ENCODE peak calls at places on chromosome 3, in nine cellular contexts. One of them, this sample, is unnamed.

GRCh38 chr3:115657168-115657567 is 33.9 kb downstream of the GAP43 start:
- DNase-seq in fibroblast of lung: no peak
- DNase-seq in activated CD8-positive, alpha-beta T cell treated with anti-CD3 and anti-CD28 coated beads for 36 hours: no peak
- DNase-seq in CD8-positive, alpha-beta T cell: no peak
- DNase-seq in upper lobe of right lung: no peak
- DNase-seq in AG04449: no peak
- DNase-seq in fibroblast of mammary gland: no peak
- DNase-seq in ovary: no peak
- DNase-seq in psoas muscle: no peak
- DNase-seq in this sample: no peak

GRCh38 chr3:122406198-122406597 is 9.7 kb downstream of the WDR5B start:
- DNase-seq in fibroblast of lung: no peak
- DNase-seq in activated CD8-positive, alpha-beta T cell treated with anti-CD3 and anti-CD28 coated beads for 36 hours: peak
- DNase-seq in CD8-positive, alpha-beta T cell: no peak
- DNase-seq in upper lobe of right lung: no peak
- DNase-seq in AG04449: no peak
- DNase-seq in fibroblast of mammary gland: no peak
- DNase-seq in ovary: no peak
- DNase-seq in psoas muscle: no peak
- DNase-seq in this sample: no peak

GRCh38 chr3:52787246-52787645 is 7.3 kb upstream of the ITIH3 start:
- DNase-seq in fibroblast of lung: no peak
- DNase-seq in activated CD8-positive, alpha-beta T cell treated with anti-CD3 and anti-CD28 coated beads for 36 hours: no peak
- DNase-seq in CD8-positive, alpha-beta T cell: no peak
- DNase-seq in upper lobe of right lung: no peak
- DNase-seq in AG04449: no peak
- DNase-seq in fibroblast of mammary gland: no peak
- DNase-seq in ovary: no peak
- DNase-seq in psoas muscle: no peak
- DNase-seq in this sample: no peak

GRCh38 chr3:53949541-53949940 is 57.9 kb upstream of the SELENOK start:
- DNase-seq in fibroblast of lung: no peak
- DNase-seq in activated CD8-positive, alpha-beta T cell treated with anti-CD3 and anti-CD28 coated beads for 36 hours: no peak
- DNase-seq in CD8-positive, alpha-beta T cell: no peak
- DNase-seq in upper lobe of right lung: no peak
- DNase-seq in AG04449: no peak
- DNase-seq in fibroblast of mammary gland: no peak
- DNase-seq in ovary: no peak
- DNase-seq in psoas muscle: no peak
- DNase-seq in this sample: no peak

GRCh38 chr3:171811913-171812321 is 1.6 kb upstream of the PLD1 start:
- DNase-seq in fibroblast of lung: peak
- DNase-seq in activated CD8-positive, alpha-beta T cell treated with anti-CD3 and anti-CD28 coated beads for 36 hours: no peak
- DNase-seq in CD8-positive, alpha-beta T cell: no peak
- DNase-seq in upper lobe of right lung: no peak
- DNase-seq in AG04449: no peak
- DNase-seq in fibroblast of mammary gland: peak
- DNase-seq in ovary: no peak
- DNase-seq in psoas muscle: peak
- DNase-seq in this sample: no peak

GRCh38 chr3:71201939-71202338 is 381.6 kb downstream of the FOXP1 start:
- DNase-seq in fibroblast of lung: peak
- DNase-seq in activated CD8-positive, alpha-beta T cell treated with anti-CD3 and anti-CD28 coated beads for 36 hours: no peak
- DNase-seq in CD8-positive, alpha-beta T cell: no peak
- DNase-seq in upper lobe of right lung: no peak
- DNase-seq in AG04449: no peak
- DNase-seq in fibroblast of mammary gland: peak
- DNase-seq in ovary: peak
- DNase-seq in psoas muscle: peak
- DNase-seq in this sample: no peak

GRCh38 chr3:160885791-160886286 is 129.8 kb downstream of the PPM1L start:
- DNase-seq in fibroblast of lung: peak
- DNase-seq in activated CD8-positive, alpha-beta T cell treated with anti-CD3 and anti-CD28 coated beads for 36 hours: peak
- DNase-seq in CD8-positive, alpha-beta T cell: no peak
- DNase-seq in upper lobe of right lung: peak
- DNase-seq in AG04449: no peak
- DNase-seq in fibroblast of mammary gland: peak
- DNase-seq in ovary: peak
- DNase-seq in psoas muscle: peak
- DNase-seq in this sample: peak

GRCh38 chr3:66256806-66257205 is 36.0 kb downstream of the SLC25A26 start:
- DNase-seq in fibroblast of lung: peak
- DNase-seq in activated CD8-positive, alpha-beta T cell treated with anti-CD3 and anti-CD28 coated beads for 36 hours: no peak
- DNase-seq in CD8-positive, alpha-beta T cell: no peak
- DNase-seq in upper lobe of right lung: no peak
- DNase-seq in AG04449: no peak
- DNase-seq in fibroblast of mammary gland: peak
- DNase-seq in ovary: no peak
- DNase-seq in psoas muscle: no peak
- DNase-seq in this sample: no peak

GRCh38 chr3:66593978-66594377 is 93.2 kb upstream of the LRIG1 start:
- DNase-seq in fibroblast of lung: peak
- DNase-seq in activated CD8-positive, alpha-beta T cell treated with anti-CD3 and anti-CD28 coated beads for 36 hours: no peak
- DNase-seq in CD8-positive, alpha-beta T cell: no peak
- DNase-seq in upper lobe of right lung: no peak
- DNase-seq in AG04449: peak
- DNase-seq in fibroblast of mammary gland: peak
- DNase-seq in ovary: no peak
- DNase-seq in psoas muscle: no peak
- DNase-seq in this sample: no peak

GRCh38 chr3:124258057-124258500 is 266.2 kb upstream of the ROPN1 start:
- DNase-seq in fibroblast of lung: peak
- DNase-seq in activated CD8-positive, alpha-beta T cell treated with anti-CD3 and anti-CD28 coated beads for 36 hours: no peak
- DNase-seq in CD8-positive, alpha-beta T cell: no peak
- DNase-seq in upper lobe of right lung: no peak
- DNase-seq in AG04449: no peak
- DNase-seq in fibroblast of mammary gland: peak
- DNase-seq in ovary: no peak
- DNase-seq in psoas muscle: no peak
- DNase-seq in this sample: no peak

GRCh38 chr3:186953011-186953487 is 22.7 kb downstream of the ST6GAL1 start:
- DNase-seq in fibroblast of lung: no peak
- DNase-seq in activated CD8-positive, alpha-beta T cell treated with anti-CD3 and anti-CD28 coated beads for 36 hours: peak
- DNase-seq in CD8-positive, alpha-beta T cell: no peak
- DNase-seq in upper lobe of right lung: no peak
- DNase-seq in AG04449: no peak
- DNase-seq in fibroblast of mammary gland: no peak
- DNase-seq in ovary: no peak
- DNase-seq in psoas muscle: no peak
- DNase-seq in this sample: no peak

GRCh38 chr3:66484106-66484857 is 16.5 kb downstream of the LRIG1 start:
- DNase-seq in fibroblast of lung: no peak
- DNase-seq in activated CD8-positive, alpha-beta T cell treated with anti-CD3 and anti-CD28 coated beads for 36 hours: no peak
- DNase-seq in CD8-positive, alpha-beta T cell: no peak
- DNase-seq in upper lobe of right lung: no peak
- DNase-seq in AG04449: no peak
- DNase-seq in fibroblast of mammary gland: no peak
- DNase-seq in ovary: no peak
- DNase-seq in psoas muscle: no peak
- DNase-seq in this sample: no peak

GRCh38 chr3:4848176-4848575 is 131.1 kb upstream of the BHLHE40 start:
- DNase-seq in fibroblast of lung: no peak
- DNase-seq in activated CD8-positive, alpha-beta T cell treated with anti-CD3 and anti-CD28 coated beads for 36 hours: no peak
- DNase-seq in CD8-positive, alpha-beta T cell: no peak
- DNase-seq in upper lobe of right lung: no peak
- DNase-seq in AG04449: no peak
- DNase-seq in fibroblast of mammary gland: no peak
- DNase-seq in ovary: no peak
- DNase-seq in psoas muscle: no peak
- DNase-seq in this sample: no peak

GRCh38 chr3:140552898-140553297 is 125.0 kb upstream of the TRIM42 start:
- DNase-seq in fibroblast of lung: no peak
- DNase-seq in activated CD8-positive, alpha-beta T cell treated with anti-CD3 and anti-CD28 coated beads for 36 hours: no peak
- DNase-seq in CD8-positive, alpha-beta T cell: no peak
- DNase-seq in upper lobe of right lung: no peak
- DNase-seq in AG04449: no peak
- DNase-seq in fibroblast of mammary gland: peak
- DNase-seq in ovary: no peak
- DNase-seq in psoas muscle: no peak
- DNase-seq in this sample: no peak

GRCh38 chr3:149621218-149622005 is 36.4 kb downstream of the WWTR1 start:
- DNase-seq in fibroblast of lung: peak
- DNase-seq in activated CD8-positive, alpha-beta T cell treated with anti-CD3 and anti-CD28 coated beads for 36 hours: peak
- DNase-seq in CD8-positive, alpha-beta T cell: no peak
- DNase-seq in upper lobe of right lung: no peak
- DNase-seq in AG04449: peak
- DNase-seq in fibroblast of mammary gland: peak
- DNase-seq in ovary: no peak
- DNase-seq in psoas muscle: no peak
- DNase-seq in this sample: no peak

DNA sequence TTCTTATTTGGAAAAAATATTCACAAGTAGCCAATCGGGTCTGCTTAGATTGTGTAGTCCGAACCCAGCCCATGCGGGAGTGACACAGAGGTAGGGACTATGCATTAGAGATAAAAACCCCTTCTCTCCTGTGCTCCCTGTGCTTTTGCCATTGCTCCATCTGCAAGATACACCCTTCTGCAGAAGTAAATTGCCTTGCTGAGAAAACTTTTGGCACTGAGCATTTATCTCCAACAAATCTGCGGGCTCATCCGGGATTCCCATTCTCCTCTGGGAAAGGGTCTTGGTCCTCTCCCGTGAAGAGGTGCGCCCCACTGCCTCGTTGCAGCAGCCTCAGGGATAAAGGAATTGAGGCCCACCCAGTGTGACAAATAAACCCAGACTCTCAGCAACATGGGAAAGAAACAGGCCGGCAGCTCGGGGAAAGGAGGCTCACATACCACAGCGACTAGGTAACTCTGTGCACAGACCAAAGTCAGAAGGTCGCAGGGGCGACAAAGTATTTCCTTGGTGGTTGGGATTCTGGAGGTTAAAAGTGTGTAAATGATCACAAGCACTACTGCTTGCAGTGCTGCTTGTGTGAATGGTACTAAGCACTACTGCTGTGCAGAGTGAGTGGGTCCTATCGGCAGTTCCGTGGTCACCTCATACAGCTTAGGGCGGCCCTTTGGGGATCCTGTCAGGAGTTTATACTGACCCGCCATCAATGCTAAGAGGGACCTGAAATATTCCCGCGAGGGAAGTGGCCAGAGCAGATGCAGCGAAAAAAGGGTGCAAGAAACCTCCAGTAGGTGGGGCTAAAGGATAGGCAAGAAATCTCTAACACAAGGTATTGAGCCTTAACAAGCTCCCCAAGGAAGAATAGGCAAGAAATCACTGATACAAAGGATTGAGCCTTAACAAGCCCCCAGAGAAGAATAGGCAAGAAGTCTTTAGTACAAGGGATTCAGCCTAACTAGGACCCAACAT is 54.3 kb downstream of the GSK3B start:
- DNase-seq in fibroblast of lung: no peak
- DNase-seq in activated CD8-positive, alpha-beta T cell treated with anti-CD3 and anti-CD28 coated beads for 36 hours: peak
- DNase-seq in CD8-positive, alpha-beta T cell: no peak
- DNase-seq in upper lobe of right lung: no peak
- DNase-seq in AG04449: no peak
- DNase-seq in fibroblast of mammary gland: no peak
- DNase-seq in ovary: no peak
- DNase-seq in psoas muscle: no peak
- DNase-seq in this sample: no peak
- TF ChIP-seq CTCF in fibroblast of lung: no peak
- TF ChIP-seq CTCF in activated CD8-positive, alpha-beta T cell treated with anti-CD3 and anti-CD28 coated beads for 36 hours: peak
- TF ChIP-seq CTCF in CD8-positive, alpha-beta T cell: no peak
- TF ChIP-seq CTCF in upper lobe of right lung: no peak
- TF ChIP-seq CTCF in AG04449: no peak
- TF ChIP-seq CTCF in fibroblast of mammary gland: peak
- TF ChIP-seq CTCF in ovary: no peak
- TF ChIP-seq CTCF in psoas muscle: no peak
- TF ChIP-seq CTCF in this sample: no peak

GRCh38 chr3:193945126-193945525 is 190.8 kb upstream of the HES1 start:
- DNase-seq in fibroblast of lung: no peak
- DNase-seq in activated CD8-positive, alpha-beta T cell treated with anti-CD3 and anti-CD28 coated beads for 36 hours: no peak
- DNase-seq in CD8-positive, alpha-beta T cell: no peak
- DNase-seq in upper lobe of right lung: no peak
- DNase-seq in AG04449: no peak
- DNase-seq in fibroblast of mammary gland: no peak
- DNase-seq in ovary: no peak
- DNase-seq in psoas muscle: no peak
- DNase-seq in this sample: no peak
- TF ChIP-seq CTCF in fibroblast of lung: no peak
- TF ChIP-seq CTCF in activated CD8-positive, alpha-beta T cell treated with anti-CD3 and anti-CD28 coated beads for 36 hours: no peak
- TF ChIP-seq CTCF in CD8-positive, alpha-beta T cell: no peak
- TF ChIP-seq CTCF in upper lobe of right lung: no peak
- TF ChIP-seq CTCF in AG04449: no peak
- TF ChIP-seq CTCF in fibroblast of mammary gland: no peak
- TF ChIP-seq CTCF in ovary: no peak
- TF ChIP-seq CTCF in psoas muscle: no peak
- TF ChIP-seq CTCF in this sample: no peak

GRCh38 chr3:27253831-27254230 is 115.4 kb downstream of the NEK10 start:
- DNase-seq in fibroblast of lung: peak
- DNase-seq in activated CD8-positive, alpha-beta T cell treated with anti-CD3 and anti-CD28 coated beads for 36 hours: peak
- DNase-seq in CD8-positive, alpha-beta T cell: no peak
- DNase-seq in upper lobe of right lung: peak
- DNase-seq in AG04449: no peak
- DNase-seq in fibroblast of mammary gland: peak
- DNase-seq in ovary: no peak
- DNase-seq in psoas muscle: no peak
- DNase-seq in this sample: no peak
- TF ChIP-seq CTCF in fibroblast of lung: peak
- TF ChIP-seq CTCF in activated CD8-positive, alpha-beta T cell treated with anti-CD3 and anti-CD28 coated beads for 36 hours: no peak
- TF ChIP-seq CTCF in CD8-positive, alpha-beta T cell: no peak
- TF ChIP-seq CTCF in upper lobe of right lung: peak
- TF ChIP-seq CTCF in AG04449: peak
- TF ChIP-seq CTCF in fibroblast of mammary gland: peak
- TF ChIP-seq CTCF in ovary: no peak
- TF ChIP-seq CTCF in psoas muscle: peak
- TF ChIP-seq CTCF in this sample: peak

GRCh38 chr3:61173685-61174084 is 77.6 kb downstream of the FHIT start:
- DNase-seq in fibroblast of lung: no peak
- DNase-seq in activated CD8-positive, alpha-beta T cell treated with anti-CD3 and anti-CD28 coated beads for 36 hours: no peak
- DNase-seq in CD8-positive, alpha-beta T cell: no peak
- DNase-seq in upper lobe of right lung: no peak
- DNase-seq in AG04449: no peak
- DNase-seq in fibroblast of mammary gland: no peak
- DNase-seq in ovary: no peak
- DNase-seq in psoas muscle: no peak
- DNase-seq in this sample: no peak

GRCh38 chr3:61169621-61170251 is 81.5 kb downstream of the FHIT start:
- DNase-seq in fibroblast of lung: no peak
- DNase-seq in activated CD8-positive, alpha-beta T cell treated with anti-CD3 and anti-CD28 coated beads for 36 hours: no peak
- DNase-seq in CD8-positive, alpha-beta T cell: no peak
- DNase-seq in upper lobe of right lung: no peak
- DNase-seq in AG04449: no peak
- DNase-seq in fibroblast of mammary gland: no peak
- DNase-seq in ovary: no peak
- DNase-seq in psoas muscle: no peak
- DNase-seq in this sample: no peak

GRCh38 chr3:61168286-61168685 is 83.0 kb downstream of the FHIT start:
- DNase-seq in fibroblast of lung: no peak
- DNase-seq in activated CD8-positive, alpha-beta T cell treated with anti-CD3 and anti-CD28 coated beads for 36 hours: no peak
- DNase-seq in CD8-positive, alpha-beta T cell: no peak
- DNase-seq in upper lobe of right lung: no peak
- DNase-seq in AG04449: no peak
- DNase-seq in fibroblast of mammary gland: no peak
- DNase-seq in ovary: no peak
- DNase-seq in psoas muscle: no peak
- DNase-seq in this sample: no peak

GRCh38 chr3:61177450-61177849 is 73.8 kb downstream of the FHIT start:
- DNase-seq in fibroblast of lung: no peak
- DNase-seq in activated CD8-positive, alpha-beta T cell treated with anti-CD3 and anti-CD28 coated beads for 36 hours: no peak
- DNase-seq in CD8-positive, alpha-beta T cell: no peak
- DNase-seq in upper lobe of right lung: no peak
- DNase-seq in AG04449: no peak
- DNase-seq in fibroblast of mammary gland: no peak
- DNase-seq in ovary: no peak
- DNase-seq in psoas muscle: no peak
- DNase-seq in this sample: no peak

GRCh38 chr3:61172684-61173083 is 78.6 kb downstream of the FHIT start:
- DNase-seq in fibroblast of lung: no peak
- DNase-seq in activated CD8-positive, alpha-beta T cell treated with anti-CD3 and anti-CD28 coated beads for 36 hours: no peak
- DNase-seq in CD8-positive, alpha-beta T cell: no peak
- DNase-seq in upper lobe of right lung: no peak
- DNase-seq in AG04449: no peak
- DNase-seq in fibroblast of mammary gland: no peak
- DNase-seq in ovary: no peak
- DNase-seq in psoas muscle: no peak
- DNase-seq in this sample: no peak
- TF ChIP-seq CTCF in fibroblast of lung: no peak
- TF ChIP-seq CTCF in activated CD8-positive, alpha-beta T cell treated with anti-CD3 and anti-CD28 coated beads for 36 hours: no peak
- TF ChIP-seq CTCF in CD8-positive, alpha-beta T cell: no peak
- TF ChIP-seq CTCF in upper lobe of right lung: no peak
- TF ChIP-seq CTCF in AG04449: no peak
- TF ChIP-seq CTCF in fibroblast of mammary gland: no peak
- TF ChIP-seq CTCF in ovary: no peak
- TF ChIP-seq CTCF in psoas muscle: no peak
- TF ChIP-seq CTCF in this sample: no peak

This sample was measured in osteocyte.